ENCODE peak calls at places on chromosomes 3 and 15, in six cellular contexts. One of them, this sample, is unnamed.
A peak's percentile ranks its signal among the peaks of the same experiment; 100 is the strongest.

GRCh38 chr3:94028093-94028837 is at the start of gene STX19:
- DNase-seq in SK-N-SH: no peak
- DNase-seq in K562: no peak
- DNase-seq in HepG2: no peak
- DNase-seq in GM12878: no peak
- DNase-seq in H1: no peak
- DNase-seq in this sample: no peak

GRCh38 chr15:35126236-35126635 is 41.1 kb upstream of the NANOGP8 start:
- DNase-seq in SK-N-SH: no peak
- DNase-seq in K562: no peak
- DNase-seq in HepG2: no peak
- DNase-seq in GM12878: no peak
- DNase-seq in H1: no peak
- DNase-seq in this sample: no peak

GRCh38 chr3:31610700-31611275 is 78.1 kb downstream of the STT3B start:
- DNase-seq in SK-N-SH: peak; percentile 30
- DNase-seq in K562: no peak
- DNase-seq in HepG2: peak; percentile 23
- DNase-seq in GM12878: no peak
- DNase-seq in H1: no peak
- DNase-seq in this sample: peak; percentile 16

GRCh38 chr3:35335703-35336102 is 303.6 kb upstream of the ARPP21 start:
- DNase-seq in SK-N-SH: no peak
- DNase-seq in K562: no peak
- DNase-seq in HepG2: no peak
- DNase-seq in GM12878: no peak
- DNase-seq in H1: no peak
- DNase-seq in this sample: peak; percentile 6

GRCh38 chr3:102165367-102165766 is 269.4 kb upstream of the ZPLD1 start:
- DNase-seq in SK-N-SH: no peak
- DNase-seq in K562: no peak
- DNase-seq in HepG2: no peak
- DNase-seq in GM12878: no peak
- DNase-seq in H1: no peak
- DNase-seq in this sample: no peak

GRCh38 chr3:127233371-127233770 is 40.4 kb downstream of the PRR23E start:
- DNase-seq in SK-N-SH: no peak
- DNase-seq in K562: no peak
- DNase-seq in HepG2: no peak
- DNase-seq in GM12878: no peak
- DNase-seq in H1: no peak
- DNase-seq in this sample: no peak

GRCh38 chr3:174907027-174907426 is 47.9 kb downstream of the NAALADL2 start:
- DNase-seq in SK-N-SH: no peak
- DNase-seq in K562: no peak
- DNase-seq in HepG2: no peak
- DNase-seq in GM12878: no peak
- DNase-seq in H1: no peak
- DNase-seq in this sample: no peak

GRCh38 chr3:178699810-178700209 is 163.6 kb downstream of the KCNMB2 start:
- DNase-seq in SK-N-SH: no peak
- DNase-seq in K562: no peak
- DNase-seq in HepG2: no peak
- DNase-seq in GM12878: no peak
- DNase-seq in H1: no peak
- DNase-seq in this sample: no peak

GRCh38 chr3:32401541-32402052 is 9.9 kb downstream of the CMTM7 start:
- DNase-seq in SK-N-SH: peak; percentile 91
- DNase-seq in K562: no peak
- DNase-seq in HepG2: peak; percentile 46
- DNase-seq in GM12878: no peak
- DNase-seq in H1: peak; percentile 80
- DNase-seq in this sample: peak; percentile 74

GRCh38 chr3:101117981-101118380 is 124.8 kb upstream of the ABI3BP start:
- DNase-seq in SK-N-SH: no peak
- DNase-seq in K562: no peak
- DNase-seq in HepG2: no peak
- DNase-seq in GM12878: no peak
- DNase-seq in H1: no peak
- DNase-seq in this sample: no peak

GRCh38 chr15:23759964-23760363 is 72.9 kb upstream of the NDN start:
- DNase-seq in SK-N-SH: no peak
- DNase-seq in K562: no peak
- DNase-seq in HepG2: no peak
- DNase-seq in GM12878: no peak
- DNase-seq in H1: no peak
- DNase-seq in this sample: no peak

GRCh38 chr15:64017082-64017588 is 29.1 kb downstream of the DAPK2 start:
- DNase-seq in SK-N-SH: no peak
- DNase-seq in K562: no peak
- DNase-seq in HepG2: peak; percentile 58
- DNase-seq in GM12878: no peak
- DNase-seq in H1: no peak
- DNase-seq in this sample: no peak

GRCh38 chr3:188315563-188315962 is 161.6 kb downstream of the LPP start:
- DNase-seq in SK-N-SH: no peak
- DNase-seq in K562: no peak
- DNase-seq in HepG2: no peak
- DNase-seq in GM12878: no peak
- DNase-seq in H1: no peak
- DNase-seq in this sample: no peak

GRCh38 chr15:40445411-40446055 is 4.8 kb downstream of the BAHD1 start:
- DNase-seq in SK-N-SH: no peak
- DNase-seq in K562: no peak
- DNase-seq in HepG2: no peak
- DNase-seq in GM12878: no peak
- DNase-seq in H1: no peak
- DNase-seq in this sample: no peak

GRCh38 chr3:37723585-37723984 is 138.1 kb upstream of the CTDSPL start:
- DNase-seq in SK-N-SH: no peak
- DNase-seq in K562: no peak
- DNase-seq in HepG2: no peak
- DNase-seq in GM12878: no peak
- DNase-seq in H1: no peak
- DNase-seq in this sample: no peak

GRCh38 chr3:158668506-158668905 is 3.9 kb downstream of the LXN start:
- DNase-seq in SK-N-SH: no peak
- DNase-seq in K562: no peak
- DNase-seq in HepG2: no peak
- DNase-seq in GM12878: no peak
- DNase-seq in H1: no peak
- DNase-seq in this sample: no peak

GRCh38 chr15:86558678-86559077 is 479.0 kb downstream of the AGBL1 start:
- DNase-seq in SK-N-SH: no peak
- DNase-seq in K562: no peak
- DNase-seq in HepG2: no peak
- DNase-seq in GM12878: no peak
- DNase-seq in H1: no peak
- DNase-seq in this sample: no peak

GRCh38 chr3:111729087-111729846 is 129.8 kb upstream of the PHLDB2 start:
- DNase-seq in SK-N-SH: no peak
- DNase-seq in K562: no peak
- DNase-seq in HepG2: no peak
- DNase-seq in GM12878: no peak
- DNase-seq in H1: no peak
- DNase-seq in this sample: no peak

GRCh38 chr3:95752199-95752598 is 1062.2 kb upstream of the EPHA6 start:
- DNase-seq in SK-N-SH: no peak
- DNase-seq in K562: no peak
- DNase-seq in HepG2: no peak
- DNase-seq in GM12878: no peak
- DNase-seq in H1: no peak
- DNase-seq in this sample: no peak

GRCh38 chr15:46723308-46723707 is 994.0 kb upstream of the SEMA6D start:
- DNase-seq in SK-N-SH: no peak
- DNase-seq in K562: no peak
- DNase-seq in HepG2: no peak
- DNase-seq in GM12878: no peak
- DNase-seq in H1: no peak
- DNase-seq in this sample: no peak

GRCh38 chr3:73559730-73560129 is 65.0 kb downstream of the PDZRN3 start:
- DNase-seq in SK-N-SH: no peak
- DNase-seq in K562: no peak
- DNase-seq in HepG2: no peak
- DNase-seq in GM12878: no peak
- DNase-seq in H1: no peak
- DNase-seq in this sample: no peak

DNA sequence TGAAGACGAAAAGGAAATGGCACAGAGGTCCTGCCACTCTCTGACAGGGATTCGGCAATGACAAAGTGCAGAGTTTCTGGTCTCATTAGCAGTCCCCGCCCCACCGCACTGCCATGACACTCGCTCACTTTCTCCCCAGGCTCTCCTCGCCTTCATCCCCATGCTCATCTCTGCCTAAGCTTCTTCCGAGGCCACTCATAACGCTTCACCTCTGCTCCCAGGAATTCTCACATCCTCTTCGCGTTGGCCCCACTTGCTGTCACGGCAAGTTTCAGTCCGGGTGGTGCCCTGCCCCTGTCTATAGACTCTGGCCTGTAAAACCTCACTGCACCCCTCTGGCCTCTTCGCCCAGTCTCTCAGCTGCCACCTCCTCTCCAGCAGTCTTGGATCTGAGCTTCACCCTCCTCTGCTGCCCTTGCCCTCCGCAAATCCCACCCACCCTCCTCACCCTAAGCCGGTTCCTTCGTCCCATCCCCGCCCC is 654 bp downstream of the RUBCN start:
- DNase-seq in SK-N-SH: peak; percentile 77
- DNase-seq in K562: peak; percentile 49
- DNase-seq in HepG2: no peak
- DNase-seq in GM12878: no peak
- DNase-seq in H1: peak; percentile 50
- DNase-seq in this sample: peak; percentile 18
- TF ChIP-seq GABPA in SK-N-SH: no peak
- TF ChIP-seq GABPA in K562: no peak
- TF ChIP-seq GABPA in HepG2: no peak
- TF ChIP-seq GABPA in GM12878: no peak
- TF ChIP-seq GABPA in H1: no peak
- TF ChIP-seq GABPA in this sample: no peak

GRCh38 chr3:463793-464192 is 267.2 kb downstream of the CHL1 start:
- DNase-seq in SK-N-SH: no peak
- DNase-seq in K562: no peak
- DNase-seq in HepG2: no peak
- DNase-seq in GM12878: peak; percentile 57
- DNase-seq in H1: no peak
- DNase-seq in this sample: no peak

GRCh38 chr3:462851-463250 is 266.3 kb downstream of the CHL1 start:
- DNase-seq in SK-N-SH: no peak
- DNase-seq in K562: no peak
- DNase-seq in HepG2: no peak
- DNase-seq in GM12878: no peak
- DNase-seq in H1: no peak
- DNase-seq in this sample: no peak

GRCh38 chr3:473284-473800 is 276.8 kb downstream of the CHL1 start:
- DNase-seq in SK-N-SH: no peak
- DNase-seq in K562: no peak
- DNase-seq in HepG2: no peak
- DNase-seq in GM12878: no peak
- DNase-seq in H1: no peak
- DNase-seq in this sample: no peak

GRCh38 chr3:464255-464654 is 267.7 kb downstream of the CHL1 start:
- DNase-seq in SK-N-SH: no peak
- DNase-seq in K562: no peak
- DNase-seq in HepG2: no peak
- DNase-seq in GM12878: no peak
- DNase-seq in H1: no peak
- DNase-seq in this sample: no peak

DNA sequence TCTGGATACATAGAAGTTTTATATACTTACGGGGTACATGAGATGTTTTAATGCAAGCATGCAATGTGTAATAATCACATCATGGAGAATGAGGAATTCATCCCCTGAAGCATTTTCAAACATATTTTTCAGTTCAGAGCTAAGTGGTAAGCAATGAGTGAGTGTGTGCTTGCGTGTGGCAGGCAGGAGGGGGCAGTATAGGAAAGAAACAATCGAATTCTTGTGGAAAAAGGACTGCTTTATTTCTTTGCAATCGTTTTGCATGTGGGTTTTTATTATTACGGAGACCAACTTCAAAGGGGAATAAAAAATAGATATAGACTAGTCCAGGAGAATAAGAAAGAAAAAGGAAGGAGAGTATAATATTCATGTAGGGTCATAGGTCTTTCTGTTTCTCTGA is 271.6 kb downstream of the CHL1 start:
- DNase-seq in SK-N-SH: no peak
- DNase-seq in K562: no peak
- DNase-seq in HepG2: no peak
- DNase-seq in GM12878: no peak
- DNase-seq in H1: no peak
- DNase-seq in this sample: no peak
- TF ChIP-seq GABPA in SK-N-SH: no peak
- TF ChIP-seq GABPA in K562: no peak
- TF ChIP-seq GABPA in HepG2: no peak
- TF ChIP-seq GABPA in GM12878: no peak
- TF ChIP-seq GABPA in H1: no peak
- TF ChIP-seq GABPA in this sample: no peak

DNA sequence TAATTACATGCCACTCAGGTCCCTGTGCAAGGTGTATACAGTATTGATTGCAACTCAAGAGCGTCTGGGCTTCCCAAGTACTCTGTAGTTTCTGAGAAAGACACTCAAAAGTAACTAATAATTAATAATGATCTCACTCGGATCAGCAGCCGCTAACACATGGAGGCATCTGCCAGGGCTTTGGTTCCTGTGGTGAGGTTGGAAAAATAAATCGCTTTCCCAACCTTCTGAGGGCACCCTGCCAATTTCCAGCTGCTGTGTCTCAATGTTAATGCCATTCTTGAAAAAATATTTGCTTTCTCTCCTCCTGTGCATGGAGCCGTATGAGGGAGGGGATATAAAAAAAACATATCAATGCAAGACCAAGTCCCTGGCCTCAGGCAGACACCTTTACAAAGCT is 116.5 kb upstream of the SLC2A2 start:
- DNase-seq in SK-N-SH: no peak
- DNase-seq in K562: no peak
- DNase-seq in HepG2: peak; percentile 45
- DNase-seq in GM12878: no peak
- DNase-seq in H1: no peak
- DNase-seq in this sample: no peak
- TF ChIP-seq GABPA in SK-N-SH: no peak
- TF ChIP-seq GABPA in K562: no peak
- TF ChIP-seq GABPA in HepG2: no peak
- TF ChIP-seq GABPA in GM12878: no peak
- TF ChIP-seq GABPA in H1: no peak
- TF ChIP-seq GABPA in this sample: no peak

DNA sequence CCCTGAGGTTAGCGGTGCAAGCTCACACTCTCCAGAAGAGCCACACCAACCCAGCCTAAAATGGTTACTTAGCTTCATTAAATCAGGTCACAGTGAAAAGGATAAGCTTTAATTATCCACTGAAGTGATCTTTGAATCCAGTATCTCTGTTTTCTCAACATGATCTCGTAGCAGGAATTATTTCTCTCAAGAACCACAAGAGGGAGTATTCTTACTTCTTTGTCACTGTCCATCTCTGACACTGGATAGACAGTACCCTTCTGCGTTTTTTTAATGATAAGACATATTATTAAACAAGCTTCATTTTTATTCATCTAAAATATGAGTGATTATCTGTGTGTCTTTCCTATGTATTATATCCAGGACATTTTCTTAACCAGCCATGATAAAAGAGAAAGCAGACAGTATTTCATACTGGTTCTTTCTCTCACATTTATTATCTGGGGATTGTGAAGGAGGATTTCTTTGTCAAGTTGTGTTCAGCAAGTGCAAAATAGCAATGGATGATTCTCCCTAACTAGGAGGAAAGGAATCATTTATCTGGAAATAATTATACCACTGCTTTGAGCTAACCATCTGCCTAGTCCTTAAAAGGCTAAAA is 105.4 kb upstream of the CCDC54 start:
- DNase-seq in SK-N-SH: peak; percentile 36
- DNase-seq in K562: peak; percentile 9
- DNase-seq in HepG2: peak; percentile 18
- DNase-seq in GM12878: no peak
- DNase-seq in H1: no peak
- DNase-seq in this sample: no peak
- TF ChIP-seq GABPA in SK-N-SH: no peak
- TF ChIP-seq GABPA in K562: no peak
- TF ChIP-seq GABPA in HepG2: no peak
- TF ChIP-seq GABPA in GM12878: no peak
- TF ChIP-seq GABPA in H1: no peak
- TF ChIP-seq GABPA in this sample: no peak